ENCODE peak calls at places on chromosome 16, in nine cellular contexts. One of them, this sample, is unnamed.

GRCh38 chr16:82542714-82543113 is 84.1 kb upstream of the CDH13 start:
- DNase-seq in glutamatergic neuron: no peak
- DNase-seq in mesenteric fat pad: no peak
- DNase-seq in T-helper 2 cell: no peak
- DNase-seq in stimulated activated CD8-positive, alpha-beta memory T cell treated with anti-CD3 and anti-CD28 coated beads, Interleukin-12 subunit alpha, Interleukin-12 subunit beta, amount 100 ng/mL, for 4 hours: no peak
- DNase-seq in stimulated activated CD4-positive, alpha-beta T cell treated with anti-CD3 and anti-CD28 coated beads, TNF-alpha, amount 100 ng/mL, for 1 hour: no peak
- DNase-seq in hepatocyte: no peak
- DNase-seq in renal cortical epithelial cell: no peak
- DNase-seq in cardiac fibroblast: no peak
- DNase-seq in this sample: no peak

GRCh38 chr16:53111078-53111776 is 56.4 kb downstream of the CHD9 start:
- DNase-seq in T-helper 2 cell: no peak
- DNase-seq in stimulated activated CD8-positive, alpha-beta memory T cell treated with anti-CD3 and anti-CD28 coated beads, Interleukin-12 subunit alpha, Interleukin-12 subunit beta, amount 100 ng/mL, for 4 hours: no peak
- DNase-seq in mesenteric fat pad: no peak
- DNase-seq in renal cortical epithelial cell: no peak
- DNase-seq in cardiac fibroblast: peak
- DNase-seq in stimulated activated CD4-positive, alpha-beta T cell treated with anti-CD3 and anti-CD28 coated beads, TNF-alpha, amount 100 ng/mL, for 1 hour: no peak
- DNase-seq in glutamatergic neuron: no peak
- DNase-seq in hepatocyte: no peak
- DNase-seq in this sample: no peak

GRCh38 chr16:51237861-51238378 is 86.8 kb upstream of the SALL1 start:
- DNase-seq in mesenteric fat pad: no peak
- DNase-seq in renal cortical epithelial cell: no peak
- DNase-seq in stimulated activated CD4-positive, alpha-beta T cell treated with anti-CD3 and anti-CD28 coated beads, TNF-alpha, amount 100 ng/mL, for 1 hour: no peak
- DNase-seq in hepatocyte: no peak
- DNase-seq in stimulated activated CD8-positive, alpha-beta memory T cell treated with anti-CD3 and anti-CD28 coated beads, Interleukin-12 subunit alpha, Interleukin-12 subunit beta, amount 100 ng/mL, for 4 hours: no peak
- DNase-seq in cardiac fibroblast: no peak
- DNase-seq in glutamatergic neuron: no peak
- DNase-seq in T-helper 2 cell: no peak
- DNase-seq in this sample: no peak

GRCh38 chr16:49280861-49281331 is 742 bp downstream of the CBLN1 start:
- DNase-seq in stimulated activated CD4-positive, alpha-beta T cell treated with anti-CD3 and anti-CD28 coated beads, TNF-alpha, amount 100 ng/mL, for 1 hour: no peak
- DNase-seq in stimulated activated CD8-positive, alpha-beta memory T cell treated with anti-CD3 and anti-CD28 coated beads, Interleukin-12 subunit alpha, Interleukin-12 subunit beta, amount 100 ng/mL, for 4 hours: no peak
- DNase-seq in hepatocyte: no peak
- DNase-seq in mesenteric fat pad: no peak
- DNase-seq in renal cortical epithelial cell: no peak
- DNase-seq in cardiac fibroblast: no peak
- DNase-seq in glutamatergic neuron: no peak
- DNase-seq in T-helper 2 cell: no peak
- DNase-seq in this sample: no peak

GRCh38 chr16:57335361-57335760 is 23.2 kb upstream of the CCL22 start:
- DNase-seq in cardiac fibroblast: peak
- DNase-seq in T-helper 2 cell: no peak
- DNase-seq in glutamatergic neuron: no peak
- DNase-seq in mesenteric fat pad: no peak
- DNase-seq in stimulated activated CD8-positive, alpha-beta memory T cell treated with anti-CD3 and anti-CD28 coated beads, Interleukin-12 subunit alpha, Interleukin-12 subunit beta, amount 100 ng/mL, for 4 hours: no peak
- DNase-seq in hepatocyte: no peak
- DNase-seq in renal cortical epithelial cell: no peak
- DNase-seq in stimulated activated CD4-positive, alpha-beta T cell treated with anti-CD3 and anti-CD28 coated beads, TNF-alpha, amount 100 ng/mL, for 1 hour: no peak
- DNase-seq in this sample: no peak

GRCh38 chr16:81697321-81697885 is 81.7 kb upstream of the PLCG2 start:
- DNase-seq in hepatocyte: peak
- DNase-seq in stimulated activated CD8-positive, alpha-beta memory T cell treated with anti-CD3 and anti-CD28 coated beads, Interleukin-12 subunit alpha, Interleukin-12 subunit beta, amount 100 ng/mL, for 4 hours: peak
- DNase-seq in stimulated activated CD4-positive, alpha-beta T cell treated with anti-CD3 and anti-CD28 coated beads, TNF-alpha, amount 100 ng/mL, for 1 hour: peak
- DNase-seq in glutamatergic neuron: no peak
- DNase-seq in renal cortical epithelial cell: peak
- DNase-seq in T-helper 2 cell: no peak
- DNase-seq in mesenteric fat pad: no peak
- DNase-seq in cardiac fibroblast: peak
- DNase-seq in this sample: peak

GRCh38 chr16:24748242-24748641 is 18.8 kb downstream of the TNRC6A start:
- DNase-seq in stimulated activated CD4-positive, alpha-beta T cell treated with anti-CD3 and anti-CD28 coated beads, TNF-alpha, amount 100 ng/mL, for 1 hour: no peak
- DNase-seq in glutamatergic neuron: no peak
- DNase-seq in cardiac fibroblast: peak
- DNase-seq in T-helper 2 cell: no peak
- DNase-seq in stimulated activated CD8-positive, alpha-beta memory T cell treated with anti-CD3 and anti-CD28 coated beads, Interleukin-12 subunit alpha, Interleukin-12 subunit beta, amount 100 ng/mL, for 4 hours: no peak
- DNase-seq in renal cortical epithelial cell: peak
- DNase-seq in hepatocyte: peak
- DNase-seq in mesenteric fat pad: no peak
- DNase-seq in this sample: peak

GRCh38 chr16:2238396-2239230 is 2.4 kb downstream of the DNASE1L2 start:
- DNase-seq in stimulated activated CD8-positive, alpha-beta memory T cell treated with anti-CD3 and anti-CD28 coated beads, Interleukin-12 subunit alpha, Interleukin-12 subunit beta, amount 100 ng/mL, for 4 hours: no peak
- DNase-seq in glutamatergic neuron: no peak
- DNase-seq in cardiac fibroblast: no peak
- DNase-seq in hepatocyte: no peak
- DNase-seq in stimulated activated CD4-positive, alpha-beta T cell treated with anti-CD3 and anti-CD28 coated beads, TNF-alpha, amount 100 ng/mL, for 1 hour: no peak
- DNase-seq in renal cortical epithelial cell: no peak
- DNase-seq in mesenteric fat pad: no peak
- DNase-seq in T-helper 2 cell: no peak
- DNase-seq in this sample: no peak

GRCh38 chr16:54630284-54630967 is 300.2 kb upstream of the IRX5 start:
- DNase-seq in hepatocyte: no peak
- DNase-seq in stimulated activated CD4-positive, alpha-beta T cell treated with anti-CD3 and anti-CD28 coated beads, TNF-alpha, amount 100 ng/mL, for 1 hour: no peak
- DNase-seq in mesenteric fat pad: no peak
- DNase-seq in renal cortical epithelial cell: no peak
- DNase-seq in glutamatergic neuron: no peak
- DNase-seq in cardiac fibroblast: peak
- DNase-seq in T-helper 2 cell: no peak
- DNase-seq in stimulated activated CD8-positive, alpha-beta memory T cell treated with anti-CD3 and anti-CD28 coated beads, Interleukin-12 subunit alpha, Interleukin-12 subunit beta, amount 100 ng/mL, for 4 hours: no peak
- DNase-seq in this sample: no peak

GRCh38 chr16:28572659-28573510 is 19.2 kb downstream of the SGF29 start:
- DNase-seq in glutamatergic neuron: no peak
- DNase-seq in hepatocyte: peak
- DNase-seq in mesenteric fat pad: no peak
- DNase-seq in renal cortical epithelial cell: no peak
- DNase-seq in stimulated activated CD8-positive, alpha-beta memory T cell treated with anti-CD3 and anti-CD28 coated beads, Interleukin-12 subunit alpha, Interleukin-12 subunit beta, amount 100 ng/mL, for 4 hours: no peak
- DNase-seq in stimulated activated CD4-positive, alpha-beta T cell treated with anti-CD3 and anti-CD28 coated beads, TNF-alpha, amount 100 ng/mL, for 1 hour: no peak
- DNase-seq in cardiac fibroblast: no peak
- DNase-seq in T-helper 2 cell: no peak
- DNase-seq in this sample: no peak

GRCh38 chr16:10876799-10877341 is at the start of gene CIITA:
- DNase-seq in mesenteric fat pad: peak
- DNase-seq in hepatocyte: no peak
- DNase-seq in stimulated activated CD8-positive, alpha-beta memory T cell treated with anti-CD3 and anti-CD28 coated beads, Interleukin-12 subunit alpha, Interleukin-12 subunit beta, amount 100 ng/mL, for 4 hours: no peak
- DNase-seq in renal cortical epithelial cell: peak
- DNase-seq in cardiac fibroblast: peak
- DNase-seq in glutamatergic neuron: no peak
- DNase-seq in stimulated activated CD4-positive, alpha-beta T cell treated with anti-CD3 and anti-CD28 coated beads, TNF-alpha, amount 100 ng/mL, for 1 hour: no peak
- DNase-seq in T-helper 2 cell: no peak
- DNase-seq in this sample: peak

GRCh38 chr16:47060596-47060995 is 83.1 kb downstream of the NETO2 start:
- DNase-seq in T-helper 2 cell: no peak
- DNase-seq in mesenteric fat pad: peak
- DNase-seq in hepatocyte: no peak
- DNase-seq in glutamatergic neuron: no peak
- DNase-seq in cardiac fibroblast: no peak
- DNase-seq in stimulated activated CD8-positive, alpha-beta memory T cell treated with anti-CD3 and anti-CD28 coated beads, Interleukin-12 subunit alpha, Interleukin-12 subunit beta, amount 100 ng/mL, for 4 hours: no peak
- DNase-seq in renal cortical epithelial cell: no peak
- DNase-seq in stimulated activated CD4-positive, alpha-beta T cell treated with anti-CD3 and anti-CD28 coated beads, TNF-alpha, amount 100 ng/mL, for 1 hour: no peak
- DNase-seq in this sample: no peak

GRCh38 chr16:87945351-87946042 is 5.7 kb upstream of the BANP start:
- DNase-seq in mesenteric fat pad: no peak
- DNase-seq in renal cortical epithelial cell: peak
- DNase-seq in hepatocyte: peak
- DNase-seq in cardiac fibroblast: peak
- DNase-seq in stimulated activated CD4-positive, alpha-beta T cell treated with anti-CD3 and anti-CD28 coated beads, TNF-alpha, amount 100 ng/mL, for 1 hour: no peak
- DNase-seq in T-helper 2 cell: no peak
- DNase-seq in glutamatergic neuron: peak
- DNase-seq in stimulated activated CD8-positive, alpha-beta memory T cell treated with anti-CD3 and anti-CD28 coated beads, Interleukin-12 subunit alpha, Interleukin-12 subunit beta, amount 100 ng/mL, for 4 hours: no peak
- DNase-seq in this sample: no peak

GRCh38 chr16:3780570-3780969 is 63.2 kb upstream of the TRAP1 start:
- DNase-seq in mesenteric fat pad: no peak
- DNase-seq in hepatocyte: no peak
- DNase-seq in renal cortical epithelial cell: peak
- DNase-seq in stimulated activated CD8-positive, alpha-beta memory T cell treated with anti-CD3 and anti-CD28 coated beads, Interleukin-12 subunit alpha, Interleukin-12 subunit beta, amount 100 ng/mL, for 4 hours: no peak
- DNase-seq in T-helper 2 cell: no peak
- DNase-seq in cardiac fibroblast: no peak
- DNase-seq in stimulated activated CD4-positive, alpha-beta T cell treated with anti-CD3 and anti-CD28 coated beads, TNF-alpha, amount 100 ng/mL, for 1 hour: no peak
- DNase-seq in glutamatergic neuron: no peak
- DNase-seq in this sample: peak